ENCODE peak calls at places on chromosomes 3 and 15, in nine cellular contexts. One of them, this sample, is unnamed.

GRCh38 chr3:150064952-150065351 is 94.3 kb upstream of the PFN2 start:
- DNase-seq in CD8-positive, alpha-beta T cell: no peak
- DNase-seq in heart left ventricle: no peak
- DNase-seq in cardiac fibroblast: no peak
- DNase-seq in progenitor cell of endocrine pancreas: no peak
- DNase-seq in BJ: no peak
- DNase-seq in breast epithelium: no peak
- DNase-seq in endothelial cell: no peak
- DNase-seq in Peyer's patch: no peak
- DNase-seq in this sample: no peak

GRCh38 chr3:79217096-79217495 is 550.7 kb downstream of the ROBO1 start:
- DNase-seq in BJ: no peak
- DNase-seq in heart left ventricle: no peak
- DNase-seq in progenitor cell of endocrine pancreas: no peak
- DNase-seq in CD8-positive, alpha-beta T cell: no peak
- DNase-seq in breast epithelium: no peak
- DNase-seq in cardiac fibroblast: no peak
- DNase-seq in Peyer's patch: no peak
- DNase-seq in endothelial cell: no peak
- DNase-seq in this sample: no peak

GRCh38 chr15:43966646-43967045 is 139.8 kb downstream of the WDR76 start:
- DNase-seq in breast epithelium: no peak
- DNase-seq in progenitor cell of endocrine pancreas: no peak
- DNase-seq in CD8-positive, alpha-beta T cell: no peak
- DNase-seq in cardiac fibroblast: peak
- DNase-seq in Peyer's patch: no peak
- DNase-seq in heart left ventricle: no peak
- DNase-seq in BJ: no peak
- DNase-seq in endothelial cell: no peak
- DNase-seq in this sample: no peak

GRCh38 chr3:159798951-159799350 is 189.7 kb upstream of the IL12A start:
- DNase-seq in CD8-positive, alpha-beta T cell: no peak
- DNase-seq in progenitor cell of endocrine pancreas: no peak
- DNase-seq in Peyer's patch: no peak
- DNase-seq in BJ: peak
- DNase-seq in heart left ventricle: no peak
- DNase-seq in breast epithelium: no peak
- DNase-seq in endothelial cell: no peak
- DNase-seq in cardiac fibroblast: peak
- DNase-seq in this sample: no peak

GRCh38 chr15:95146476-95146875 is 915.1 kb downstream of the MCTP2 start:
- DNase-seq in cardiac fibroblast: no peak
- DNase-seq in CD8-positive, alpha-beta T cell: no peak
- DNase-seq in BJ: no peak
- DNase-seq in Peyer's patch: no peak
- DNase-seq in heart left ventricle: no peak
- DNase-seq in breast epithelium: no peak
- DNase-seq in endothelial cell: no peak
- DNase-seq in progenitor cell of endocrine pancreas: no peak
- DNase-seq in this sample: no peak

GRCh38 chr15:57355259-57355658 is 21.0 kb upstream of the CGNL1 start:
- DNase-seq in cardiac fibroblast: no peak
- DNase-seq in endothelial cell: no peak
- DNase-seq in breast epithelium: no peak
- DNase-seq in progenitor cell of endocrine pancreas: no peak
- DNase-seq in CD8-positive, alpha-beta T cell: no peak
- DNase-seq in BJ: no peak
- DNase-seq in Peyer's patch: no peak
- DNase-seq in heart left ventricle: no peak
- DNase-seq in this sample: no peak

GRCh38 chr3:70832035-70832795 is 519.8 kb upstream of the MDFIC2 start:
- DNase-seq in cardiac fibroblast: peak
- DNase-seq in breast epithelium: no peak
- DNase-seq in endothelial cell: no peak
- DNase-seq in progenitor cell of endocrine pancreas: no peak
- DNase-seq in heart left ventricle: peak
- DNase-seq in Peyer's patch: no peak
- DNase-seq in BJ: peak
- DNase-seq in CD8-positive, alpha-beta T cell: no peak
- DNase-seq in this sample: no peak

GRCh38 chr3:32143849-32144757 is 37.7 kb downstream of the GPD1L start:
- DNase-seq in endothelial cell: peak
- DNase-seq in Peyer's patch: peak
- DNase-seq in heart left ventricle: no peak
- DNase-seq in CD8-positive, alpha-beta T cell: peak
- DNase-seq in cardiac fibroblast: peak
- DNase-seq in BJ: peak
- DNase-seq in breast epithelium: no peak
- DNase-seq in progenitor cell of endocrine pancreas: peak
- DNase-seq in this sample: peak

GRCh38 chr15:99451484-99451883 is 114.3 kb upstream of the MEF2A start:
- DNase-seq in heart left ventricle: no peak
- DNase-seq in CD8-positive, alpha-beta T cell: no peak
- DNase-seq in cardiac fibroblast: no peak
- DNase-seq in endothelial cell: no peak
- DNase-seq in breast epithelium: no peak
- DNase-seq in BJ: no peak
- DNase-seq in progenitor cell of endocrine pancreas: no peak
- DNase-seq in Peyer's patch: no peak
- DNase-seq in this sample: no peak

GRCh38 chr3:55427739-55428138 is 59.4 kb downstream of the WNT5A start:
- DNase-seq in heart left ventricle: no peak
- DNase-seq in progenitor cell of endocrine pancreas: no peak
- DNase-seq in breast epithelium: no peak
- DNase-seq in cardiac fibroblast: no peak
- DNase-seq in endothelial cell: no peak
- DNase-seq in Peyer's patch: no peak
- DNase-seq in BJ: no peak
- DNase-seq in CD8-positive, alpha-beta T cell: no peak
- DNase-seq in this sample: no peak

GRCh38 chr15:70892912-70893560 is 410 bp downstream of the LRRC49 start:
- DNase-seq in heart left ventricle: peak
- DNase-seq in endothelial cell: peak
- DNase-seq in cardiac fibroblast: peak
- DNase-seq in breast epithelium: no peak
- DNase-seq in Peyer's patch: peak
- DNase-seq in CD8-positive, alpha-beta T cell: no peak
- DNase-seq in progenitor cell of endocrine pancreas: no peak
- DNase-seq in BJ: peak
- DNase-seq in this sample: no peak

DNA sequence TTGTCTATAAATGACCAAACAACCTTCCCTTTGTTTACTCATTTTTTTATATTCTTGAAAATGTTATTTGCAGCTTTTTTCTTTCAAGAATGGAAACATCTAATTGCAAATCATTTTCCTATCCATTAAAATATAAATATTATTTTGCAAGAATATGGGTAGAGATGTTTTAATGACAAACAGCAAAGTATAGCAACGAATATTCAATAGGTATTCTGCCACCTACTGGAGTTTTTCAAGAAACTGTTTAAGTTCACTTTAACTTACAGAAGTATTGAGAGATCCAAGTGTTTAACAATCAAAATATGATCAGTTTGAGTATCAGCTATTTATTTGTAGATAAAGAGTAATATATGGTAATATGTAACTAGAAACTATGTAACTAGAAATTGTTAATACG is 6.9 kb upstream of the EOGT start:
- DNase-seq in BJ: no peak
- DNase-seq in Peyer's patch: no peak
- DNase-seq in heart left ventricle: no peak
- DNase-seq in cardiac fibroblast: no peak
- DNase-seq in endothelial cell: no peak
- DNase-seq in CD8-positive, alpha-beta T cell: no peak
- DNase-seq in breast epithelium: no peak
- DNase-seq in progenitor cell of endocrine pancreas: no peak
- DNase-seq in this sample: no peak
- TF ChIP-seq CTCF in BJ: peak
- TF ChIP-seq CTCF in Peyer's patch: no peak
- TF ChIP-seq CTCF in heart left ventricle: no peak
- TF ChIP-seq CTCF in cardiac fibroblast: peak
- TF ChIP-seq CTCF in endothelial cell: peak
- TF ChIP-seq CTCF in CD8-positive, alpha-beta T cell: peak
- TF ChIP-seq CTCF in breast epithelium: no peak
- TF ChIP-seq CTCF in progenitor cell of endocrine pancreas: peak
- TF ChIP-seq CTCF in this sample: peak

GRCh38 chr3:5305681-5305983 is 118.1 kb downstream of the EDEM1 start:
- DNase-seq in cardiac fibroblast: no peak
- DNase-seq in BJ: no peak
- DNase-seq in breast epithelium: no peak
- DNase-seq in endothelial cell: no peak
- DNase-seq in heart left ventricle: no peak
- DNase-seq in progenitor cell of endocrine pancreas: no peak
- DNase-seq in Peyer's patch: no peak
- DNase-seq in CD8-positive, alpha-beta T cell: no peak
- DNase-seq in this sample: no peak
- TF ChIP-seq CTCF in cardiac fibroblast: no peak
- TF ChIP-seq CTCF in BJ: no peak
- TF ChIP-seq CTCF in breast epithelium: no peak
- TF ChIP-seq CTCF in endothelial cell: no peak
- TF ChIP-seq CTCF in heart left ventricle: no peak
- TF ChIP-seq CTCF in progenitor cell of endocrine pancreas: no peak
- TF ChIP-seq CTCF in Peyer's patch: no peak
- TF ChIP-seq CTCF in CD8-positive, alpha-beta T cell: no peak
- TF ChIP-seq CTCF in this sample: no peak

DNA sequence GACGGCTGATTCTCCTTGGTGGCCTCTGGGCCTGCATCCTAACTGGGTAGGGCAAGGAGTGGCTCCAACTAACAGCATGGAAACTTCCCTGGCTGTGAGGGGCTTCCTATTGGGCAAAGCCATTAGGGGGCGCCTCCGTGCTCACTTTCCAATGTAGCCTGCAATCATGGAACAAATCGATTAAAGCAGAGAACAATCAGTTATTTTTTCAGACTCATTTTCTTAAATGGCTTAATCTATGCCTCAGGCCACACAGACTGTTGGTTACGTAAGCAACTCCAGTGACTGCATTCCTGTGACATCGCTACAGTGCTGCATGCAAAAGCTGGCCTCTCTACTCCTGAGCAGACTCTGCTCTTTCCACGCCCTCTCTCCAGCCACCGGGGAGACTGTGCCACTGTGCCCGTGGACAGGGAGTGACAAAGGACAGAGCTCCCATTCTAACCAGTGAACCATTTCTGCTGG is 278.9 kb downstream of the KLF13 start:
- DNase-seq in progenitor cell of endocrine pancreas: no peak
- DNase-seq in heart left ventricle: no peak
- DNase-seq in CD8-positive, alpha-beta T cell: no peak
- DNase-seq in Peyer's patch: no peak
- DNase-seq in breast epithelium: no peak
- DNase-seq in endothelial cell: peak
- DNase-seq in cardiac fibroblast: peak
- DNase-seq in BJ: no peak
- DNase-seq in this sample: no peak
- TF ChIP-seq CTCF in progenitor cell of endocrine pancreas: peak
- TF ChIP-seq CTCF in heart left ventricle: no peak
- TF ChIP-seq CTCF in CD8-positive, alpha-beta T cell: no peak
- TF ChIP-seq CTCF in Peyer's patch: no peak
- TF ChIP-seq CTCF in breast epithelium: no peak
- TF ChIP-seq CTCF in endothelial cell: peak
- TF ChIP-seq CTCF in cardiac fibroblast: peak
- TF ChIP-seq CTCF in BJ: peak
- TF ChIP-seq CTCF in this sample: peak

DNA sequence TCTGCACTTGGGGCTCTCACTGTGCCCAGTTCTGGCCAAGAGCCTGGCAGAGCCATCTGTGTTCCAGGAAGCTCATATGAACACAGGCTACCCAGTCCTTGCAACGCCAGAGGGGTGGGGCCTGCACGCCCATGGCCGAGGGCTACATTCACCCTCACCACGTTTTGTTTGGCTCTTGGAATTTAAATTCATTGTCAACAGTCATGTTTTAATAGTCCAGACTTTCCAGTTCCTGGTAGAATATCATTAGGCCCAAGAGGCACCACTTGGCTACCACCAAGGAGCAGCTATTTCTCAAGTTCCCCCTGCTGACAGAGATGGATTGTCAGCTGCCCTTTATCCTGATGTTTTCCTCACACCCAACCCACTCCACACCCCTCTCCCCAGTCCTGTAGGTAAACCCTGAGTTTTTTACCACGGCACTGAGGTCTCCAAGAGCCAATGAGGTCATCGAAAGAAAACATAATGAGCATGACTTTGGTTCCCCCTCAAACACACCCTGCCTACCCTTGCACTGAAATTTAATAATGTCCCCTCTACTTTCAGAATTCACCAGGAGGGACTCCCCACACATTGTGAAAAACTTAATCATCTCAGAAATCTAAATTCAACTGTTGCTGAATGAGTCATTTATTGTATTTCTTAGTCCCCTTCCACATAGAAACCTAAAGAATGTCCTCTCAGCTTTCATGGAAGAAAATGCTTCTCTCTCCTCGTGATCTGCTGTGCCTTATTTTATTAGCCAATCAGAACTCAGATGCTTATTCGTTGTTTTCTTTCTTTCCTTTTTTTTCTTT is 125.1 kb downstream of the SHQ1 start:
- DNase-seq in Peyer's patch: no peak
- DNase-seq in CD8-positive, alpha-beta T cell: no peak
- DNase-seq in BJ: peak
- DNase-seq in progenitor cell of endocrine pancreas: no peak
- DNase-seq in endothelial cell: no peak
- DNase-seq in cardiac fibroblast: peak
- DNase-seq in heart left ventricle: no peak
- DNase-seq in breast epithelium: peak
- DNase-seq in this sample: no peak
- TF ChIP-seq CTCF in Peyer's patch: no peak
- TF ChIP-seq CTCF in CD8-positive, alpha-beta T cell: no peak
- TF ChIP-seq CTCF in BJ: no peak
- TF ChIP-seq CTCF in progenitor cell of endocrine pancreas: no peak
- TF ChIP-seq CTCF in endothelial cell: no peak
- TF ChIP-seq CTCF in cardiac fibroblast: no peak
- TF ChIP-seq CTCF in heart left ventricle: no peak
- TF ChIP-seq CTCF in breast epithelium: no peak
- TF ChIP-seq CTCF in this sample: no peak